ENCODE peak calls at places on chromosomes 1 and 21, in nine cellular contexts. U, L, R, V, A, B, S, W and N are unnamed samples.

GRCh38 chr1:3312894-3313578 is 141.4 kb upstream of the ARHGEF16 start:
- DNase-seq in U (no peak), L (peak), R (no peak), V (peak), A (no peak), B (peak), S (peak), W (peak), N (peak)

GRCh38 chr1:216346521-216346920 is 76.7 kb downstream of the USH2A start:
- DNase-seq in U (no peak), L (no peak), R (no peak), V (no peak), A (no peak), B (no peak), S (no peak), W (no peak), N (no peak)

GRCh38 chr1:29120955-29121485 is 2.7 kb downstream of the TMEM200B start:
- DNase-seq in U (peak), L (no peak), R (peak), V (peak), A (no peak), B (no peak), S (no peak), W (no peak), N (no peak)

GRCh38 chr1:12031039-12031980 is 12.0 kb downstream of the MIIP start:
- DNase-seq in U (peak), L (no peak), R (no peak), V (peak), A (no peak), B (peak), S (peak), W (no peak), N (peak)

GRCh38 chr1:178168535-178168934 is 74.6 kb downstream of the RASAL2 start:
- DNase-seq in U (no peak), L (no peak), R (no peak), V (no peak), A (no peak), B (peak), S (peak), W (peak), N (no peak)

GRCh38 chr21:45012661-45013270 is 61.6 kb upstream of the ADARB1 start:
- DNase-seq in U (peak), L (no peak), R (no peak), V (no peak), A (no peak), B (peak), S (peak), W (no peak), N (peak)

GRCh38 chr1:31617917-31618746 is 643 bp downstream of the HCRTR1 start:
- DNase-seq in U (peak), L (no peak), R (peak), V (peak), A (no peak), B (no peak), S (no peak), W (no peak), N (peak)

GRCh38 chr1:160143695-160144094 is 7.7 kb upstream of the ATP1A4 start:
- DNase-seq in U (no peak), L (no peak), R (no peak), V (no peak), A (no peak), B (no peak), S (no peak), W (no peak), N (no peak)

GRCh38 chr1:179226749-179227148 is 2.7 kb downstream of the ABL2 start:
- DNase-seq in U (peak), L (no peak), R (no peak), V (no peak), A (no peak), B (no peak), S (no peak), W (no peak), N (no peak)